ENCODE peak calls at places on chromosome 9, in ten cellular contexts. C is ovary, Q is heart left ventricle, J is right lobe of liver, T is HepG2, D is IMR-90, P is stomach, M is H54, K is body of pancreas, Y is uterus. L is an unnamed sample.

GRCh38 chr9:93134018-93134739 is at the start of gene NINJ1:
- DNase-seq in C (peak), Q (peak), J (peak), T (peak), D (peak), P (peak), M (peak), K (peak), Y (peak), L (peak)

GRCh38 chr9:91427873-91428272 is 4.2 kb upstream of the NFIL3 start:
- DNase-seq in C (no peak), Q (no peak), J (no peak), T (peak), D (peak), P (no peak), M (peak), K (no peak), Y (no peak), L (no peak)

GRCh38 chr9:91495450-91495849 is 71.8 kb upstream of the NFIL3 start:
- DNase-seq in C (no peak), Q (no peak), J (no peak), T (no peak), D (peak), P (no peak), M (peak), K (no peak), Y (no peak), L (no peak)

GRCh38 chr9:78971505-78971904 is 600.3 kb upstream of the TLE4 start:
- DNase-seq in C (no peak), Q (no peak), J (no peak), T (no peak), D (no peak), P (no peak), M (no peak), K (no peak), Y (no peak), L (no peak)

GRCh38 chr9:126474201-126474765 is 139.4 kb upstream of the LMX1B start:
- DNase-seq in C (no peak), Q (no peak), J (no peak), T (no peak), D (peak), P (no peak), M (peak), K (no peak), Y (no peak), L (no peak)

GRCh38 chr9:76621011-76621410 is 143.2 kb upstream of the PCA3 start:
- DNase-seq in C (no peak), Q (no peak), J (no peak), T (no peak), D (no peak), P (no peak), M (no peak), K (no peak), Y (no peak), L (peak)

GRCh38 chr9:16675131-16675530 is 195.3 kb downstream of the BNC2 start:
- DNase-seq in C (no peak), Q (no peak), J (no peak), T (no peak), D (no peak), P (no peak), M (no peak), K (no peak), Y (no peak), L (no peak)

GRCh38 chr9:124045076-124045829 is 33.7 kb downstream of the LHX2 start:
- DNase-seq in C (peak), Q (peak), J (peak), T (no peak), D (peak), P (peak), M (peak), K (peak), Y (peak), L (peak)

GRCh38 chr9:33148367-33149019 is 18.6 kb downstream of the B4GALT1 start:
- DNase-seq in C (peak), Q (no peak), J (peak), T (no peak), D (no peak), P (no peak), M (no peak), K (no peak), Y (no peak), L (no peak)

GRCh38 chr9:129868033-129868395 is 32.8 kb downstream of the USP20 start:
- DNase-seq in C (no peak), Q (no peak), J (no peak), T (no peak), D (no peak), P (no peak), M (no peak), K (no peak), Y (no peak), L (no peak)

GRCh38 chr9:129867138-129868032 is 32.1 kb downstream of the USP20 start:
- DNase-seq in C (no peak), Q (no peak), J (no peak), T (no peak), D (no peak), P (no peak), M (no peak), K (no peak), Y (no peak), L (no peak)

GRCh38 chr9:129865668-129866320 is 30.5 kb downstream of the USP20 start:
- DNase-seq in C (no peak), Q (no peak), J (no peak), T (no peak), D (no peak), P (no peak), M (no peak), K (no peak), Y (no peak), L (no peak)

GRCh38 chr9:129864991-129865647 is 29.9 kb downstream of the USP20 start:
- DNase-seq in C (no peak), Q (no peak), J (no peak), T (no peak), D (no peak), P (no peak), M (no peak), K (no peak), Y (no peak), L (no peak)

DNA sequence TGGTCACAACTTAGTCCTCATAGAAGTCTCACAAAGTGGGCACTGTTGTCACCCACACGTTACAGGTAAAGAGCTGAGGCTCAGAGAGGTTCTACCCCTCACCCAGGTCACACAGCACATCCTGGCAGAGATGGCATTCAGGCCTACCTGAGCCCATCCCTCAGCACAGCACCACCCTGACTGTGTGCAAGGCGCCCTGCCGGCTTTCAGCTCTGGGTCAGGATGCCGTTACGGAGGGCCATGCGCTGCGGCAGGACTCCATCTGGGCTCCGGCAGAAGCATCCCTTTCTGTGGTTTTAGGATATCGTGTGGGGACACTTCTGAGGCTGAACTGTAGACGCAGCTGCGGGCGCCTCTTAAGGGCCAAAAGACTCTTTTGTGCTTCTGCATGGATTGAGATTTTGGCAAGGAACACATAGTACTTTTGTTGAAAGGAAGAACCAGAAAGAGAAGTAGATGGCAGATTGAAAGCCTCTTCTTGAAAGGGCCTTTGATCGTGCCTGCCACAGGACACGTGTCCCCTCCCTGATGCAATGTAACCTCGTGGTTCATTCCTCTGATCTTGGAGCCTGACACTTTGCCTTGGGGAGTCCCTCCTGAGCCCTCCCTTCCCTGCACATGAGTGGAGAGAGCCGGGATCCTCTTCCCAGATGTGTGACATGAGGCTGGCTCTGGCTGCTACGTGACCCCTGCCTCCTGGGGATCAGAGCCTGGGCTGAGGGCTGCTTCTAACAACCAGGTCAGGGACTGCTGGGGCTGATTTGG is 31.3 kb downstream of the USP20 start:
- DNase-seq in C (no peak), Q (no peak), J (no peak), T (no peak), D (no peak), P (no peak), M (no peak), K (no peak), Y (no peak), L (no peak)
- TF ChIP-seq POLR2A in C (no peak), Q (no peak), J (no peak), T (no peak), D (no peak), P (no peak), M (no peak), K (no peak), Y (no peak), L (no peak)

DNA sequence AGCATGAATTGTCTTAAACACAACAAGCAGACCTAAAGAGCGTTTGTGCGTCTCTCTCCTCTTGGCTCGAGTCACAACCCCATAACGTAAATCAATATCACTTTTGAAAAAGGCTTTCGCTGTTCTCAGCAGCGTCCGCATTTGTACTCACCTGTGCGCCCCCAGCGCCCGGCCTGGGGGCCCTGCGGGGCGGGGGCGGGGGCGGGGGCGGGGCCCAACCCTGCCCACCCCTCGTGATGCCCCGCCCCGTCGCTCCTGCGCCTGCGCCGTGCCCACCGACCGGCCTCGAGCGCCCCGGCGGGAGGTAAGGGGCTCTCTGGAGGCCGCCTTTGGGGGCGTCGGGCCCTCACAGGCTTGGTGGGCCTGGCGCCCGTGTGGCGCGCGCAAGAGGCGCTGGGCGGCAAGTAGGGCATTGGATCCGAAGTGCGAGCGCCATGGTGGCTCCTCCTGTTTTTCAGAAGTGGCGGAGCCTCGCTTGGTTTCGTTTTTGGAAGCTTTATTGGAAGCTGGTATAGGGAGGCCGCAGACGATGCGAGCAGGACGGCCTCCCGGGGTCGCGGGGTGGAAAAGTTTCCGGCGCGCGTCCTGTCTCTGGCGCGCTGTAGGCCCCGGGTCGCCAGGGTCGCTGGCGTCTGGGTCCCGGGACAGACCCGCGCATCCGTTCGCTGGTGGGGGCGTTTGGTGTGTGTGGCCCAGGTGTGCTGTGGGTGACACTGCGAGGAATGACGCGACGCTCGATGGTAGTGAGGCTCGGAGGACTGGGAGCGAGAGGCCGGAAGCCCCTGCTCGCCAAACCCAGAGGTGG is at the start of gene STX17:
- DNase-seq in C (peak), Q (peak), J (peak), T (peak), D (peak), P (peak), M (peak), K (peak), Y (peak), L (peak)
- TF ChIP-seq POLR2A in C (peak), Q (peak), J (peak), T (peak), D (peak), P (peak), M (peak), K (peak), Y (peak), L (peak)

GRCh38 chr9:117088140-117088539 is 326.7 kb downstream of the ASTN2 start:
- DNase-seq in C (no peak), Q (no peak), J (no peak), T (no peak), D (no peak), P (no peak), M (no peak), K (no peak), Y (no peak), L (no peak)
- TF ChIP-seq POLR2A in C (no peak), Q (no peak), J (no peak), T (no peak), D (no peak), P (no peak), M (no peak), K (no peak), Y (no peak), L (no peak)

GRCh38 chr9:110143969-110144545 is 63.9 kb downstream of the C9orf152 start:
- DNase-seq in C (no peak), Q (no peak), J (no peak), T (no peak), D (no peak), P (no peak), M (no peak), K (no peak), Y (no peak), L (no peak)
- TF ChIP-seq POLR2A in C (no peak), Q (no peak), J (no peak), T (no peak), D (no peak), P (no peak), M (no peak), K (no peak), Y (no peak), L (no peak)

GRCh38 chr9:13279284-13280162 is at the start of gene MPDZ:
- DNase-seq in C (peak), Q (peak), J (peak), T (peak), D (peak), P (peak), M (peak), K (peak), Y (peak), L (peak)
- TF ChIP-seq POLR2A in C (peak), Q (peak), J (peak), T (peak), D (no peak), P (no peak), M (no peak), K (peak), Y (peak), L (no peak)

DNA sequence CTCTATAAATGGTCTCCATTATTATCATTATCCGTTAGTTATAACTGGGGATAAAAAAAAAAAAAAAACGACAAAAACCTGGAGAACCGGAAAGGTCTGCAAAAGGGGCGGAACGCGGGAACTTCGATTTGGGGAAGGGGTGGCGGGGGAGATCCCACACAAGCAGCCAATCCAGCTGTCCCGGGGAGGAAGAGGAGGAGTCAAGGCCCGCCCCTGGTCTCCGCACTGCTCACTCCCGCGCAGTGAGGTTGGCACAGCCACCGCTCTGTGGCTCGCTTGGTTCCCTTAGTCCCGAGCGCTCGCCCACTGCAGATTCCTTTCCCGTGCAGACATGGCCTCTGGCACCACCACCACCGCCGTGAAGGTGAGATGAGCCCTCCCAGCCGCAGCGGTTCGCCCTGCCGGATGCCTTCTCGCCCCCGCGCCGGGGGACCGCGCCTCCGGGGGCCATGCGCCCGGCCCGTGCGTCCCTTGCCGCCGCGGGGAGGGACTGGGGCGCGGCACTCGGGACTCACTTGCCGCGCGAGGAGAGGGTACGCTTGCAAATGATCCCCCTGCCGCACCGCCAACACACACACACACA is at the start of gene MTAP:
- DNase-seq in C (peak), Q (peak), J (peak), T (peak), D (peak), P (peak), M (no peak), K (peak), Y (peak), L (peak)
- TF ChIP-seq POLR2A in C (peak), Q (peak), J (peak), T (peak), D (peak), P (no peak), M (no peak), K (peak), Y (peak), L (peak)

DNA sequence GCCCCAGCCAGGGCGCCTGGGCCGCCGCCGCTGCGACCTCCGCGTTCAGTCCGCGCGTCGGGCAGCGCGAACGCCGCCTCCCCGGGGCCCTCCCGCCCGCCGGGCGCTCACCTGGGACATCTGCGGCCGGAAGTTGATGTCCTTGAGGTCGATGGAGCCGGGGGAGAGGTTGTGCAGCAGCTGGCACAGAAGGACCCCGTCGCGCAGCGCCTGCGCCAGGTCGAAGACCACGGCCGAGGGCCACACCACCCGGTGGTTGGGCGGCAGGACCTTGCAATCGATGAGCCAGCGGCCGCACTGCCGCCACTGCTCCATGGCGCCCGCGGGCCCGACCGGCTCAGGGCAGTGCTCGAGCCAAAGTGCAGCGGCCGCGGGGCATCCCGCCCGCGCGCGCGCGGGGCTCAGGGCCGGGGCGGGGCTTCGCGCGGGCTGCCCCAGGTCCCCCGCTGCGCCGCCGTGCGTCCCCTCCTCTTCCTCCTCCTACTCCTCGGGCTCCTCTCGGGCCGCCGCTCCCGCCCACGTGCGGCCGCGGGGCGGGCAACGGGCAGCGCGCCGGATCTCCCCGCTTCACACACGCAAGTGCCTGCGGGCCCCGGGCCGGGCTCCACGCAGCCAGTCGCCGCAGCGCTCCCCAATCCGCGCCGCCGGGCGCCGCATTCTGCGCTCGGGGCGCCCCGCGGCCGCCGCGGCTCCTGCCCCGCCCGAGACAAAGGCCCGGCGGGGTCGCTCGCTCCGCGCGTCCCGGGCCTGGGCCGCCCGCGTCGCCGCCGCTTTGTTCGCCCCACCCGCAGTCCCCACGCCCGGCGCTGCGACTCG is at the start of gene VAV2:
- DNase-seq in C (peak), Q (peak), J (peak), T (peak), D (peak), P (peak), M (peak), K (peak), Y (peak), L (peak)
- TF ChIP-seq POLR2A in C (no peak), Q (peak), J (peak), T (peak), D (no peak), P (no peak), M (peak), K (peak), Y (no peak), L (no peak)

GRCh38 chr9:13503599-13503998 is 224.1 kb upstream of the MPDZ start:
- DNase-seq in C (no peak), Q (no peak), J (no peak), T (no peak), D (no peak), P (no peak), M (no peak), K (no peak), Y (no peak), L (no peak)

GRCh38 chr9:13502503-13502902 is 223.0 kb upstream of the MPDZ start:
- DNase-seq in C (no peak), Q (peak), J (no peak), T (no peak), D (no peak), P (no peak), M (no peak), K (no peak), Y (no peak), L (no peak)

GRCh38 chr9:13500034-13500433 is 220.5 kb upstream of the MPDZ start:
- DNase-seq in C (no peak), Q (no peak), J (no peak), T (no peak), D (no peak), P (no peak), M (no peak), K (no peak), Y (no peak), L (no peak)
- TF ChIP-seq POLR2A in C (no peak), Q (no peak), J (no peak), T (no peak), D (no peak), P (no peak), M (no peak), K (no peak), Y (no peak), L (no peak)

DNA sequence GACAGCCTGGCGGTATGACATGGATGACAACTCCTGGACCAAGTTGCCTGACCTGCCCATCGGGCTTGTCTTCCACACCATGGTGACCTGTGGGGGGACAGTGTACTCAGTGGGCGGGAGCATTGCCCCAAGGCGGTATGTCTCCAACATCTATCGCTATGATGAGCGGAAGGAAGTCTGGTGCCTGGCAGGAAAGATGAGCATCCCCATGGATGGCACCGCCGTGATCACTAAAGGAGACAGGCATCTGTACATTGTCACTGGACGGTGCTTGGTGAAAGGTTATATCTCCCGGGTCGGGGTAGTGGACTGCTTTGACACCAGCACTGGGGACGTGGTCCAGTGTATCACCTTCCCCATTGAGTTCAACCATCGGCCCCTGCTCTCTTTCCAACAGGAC is 1.3 kb downstream of the CCIN start:
- DNase-seq in C (no peak), Q (no peak), J (no peak), T (no peak), D (no peak), P (no peak), M (no peak), K (no peak), Y (no peak), L (no peak)
- TF ChIP-seq POLR2A in C (no peak), Q (no peak), J (no peak), T (no peak), D (no peak), P (no peak), M (no peak), K (no peak), Y (no peak), L (no peak)